ENCODE peak calls at places on chromosomes 16 and 17, in nine cellular contexts. E is IMR-90, M is stomach, F is A549, U is heart left ventricle, N is adrenal gland, K is HCT116, X is transverse colon, R is ovary. V is an unnamed sample.

GRCh38 chr16:53817812-53818211 is 113.9 kb downstream of the FTO start:
- DNase-seq in E (peak), M (no peak), F (no peak), U (no peak), N (no peak), K (no peak), X (no peak), R (no peak), V (no peak)

GRCh38 chr16:85550422-85551318 is 62.5 kb upstream of the GSE1 start:
- DNase-seq in E (no peak), M (no peak), F (no peak), U (peak), N (no peak), K (no peak), X (no peak), R (no peak), V (no peak)

GRCh38 chr17:78154903-78155811 is 9.0 kb downstream of the C17orf99 start:
- DNase-seq in E (no peak), M (no peak), F (no peak), U (no peak), N (no peak), K (no peak), X (peak), R (no peak), V (no peak)

GRCh38 chr17:49387374-49388289 is 25.6 kb upstream of the ZNF652 start:
- DNase-seq in E (no peak), M (no peak), F (no peak), U (no peak), N (no peak), K (no peak), X (no peak), R (no peak), V (no peak)

GRCh38 chr16:69927056-69927757 is 23.9 kb upstream of the CLEC18A start:
- DNase-seq in E (peak), M (no peak), F (no peak), U (peak), N (peak), K (no peak), X (no peak), R (peak), V (no peak)

GRCh38 chr16:84553873-84554399 is 49.5 kb upstream of the MEAK7 start:
- DNase-seq in E (no peak), M (no peak), F (no peak), U (no peak), N (no peak), K (no peak), X (no peak), R (no peak), V (no peak)

GRCh38 chr16:82855471-82855870 is 228.7 kb downstream of the CDH13 start:
- DNase-seq in E (no peak), M (no peak), F (no peak), U (no peak), N (no peak), K (no peak), X (no peak), R (no peak), V (no peak)

GRCh38 chr17:75773121-75773807 is 8.3 kb upstream of the GALK1 start:
- DNase-seq in E (no peak), M (no peak), F (no peak), U (no peak), N (no peak), K (no peak), X (peak), R (no peak), V (no peak)

GRCh38 chr17:3994221-3994576 is 30.0 kb upstream of the ATP2A3 start:
- DNase-seq in E (no peak), M (no peak), F (no peak), U (no peak), N (no peak), K (no peak), X (no peak), R (no peak), V (no peak)

GRCh38 chr16:74372953-74373846 is 2.9 kb upstream of the NPIPB15 start:
- DNase-seq in E (no peak), M (no peak), F (no peak), U (no peak), N (no peak), K (no peak), X (no peak), R (no peak), V (no peak)

GRCh38 chr16:30637952-30638351 is 12.8 kb upstream of the PRR14 start:
- DNase-seq in E (peak), M (no peak), F (peak), U (no peak), N (no peak), K (peak), X (no peak), R (no peak), V (no peak)

GRCh38 chr16:16101585-16101984 is 121.7 kb downstream of the ABCC6 start:
- DNase-seq in E (no peak), M (no peak), F (no peak), U (no peak), N (no peak), K (no peak), X (no peak), R (no peak), V (no peak)

GRCh38 chr16:3023415-3023668 is 400 bp downstream of the HCFC1R1 start:
- DNase-seq in E (peak), M (no peak), F (no peak), U (no peak), N (peak), K (peak), X (no peak), R (peak), V (no peak)

GRCh38 chr16:31471875-31472558 is at the start of gene TGFB1I1:
- DNase-seq in E (peak), M (no peak), F (peak), U (peak), N (peak), K (no peak), X (peak), R (peak), V (no peak)

GRCh38 chr16:2474877-2475412 is at the start of gene TBC1D24:
- DNase-seq in E (peak), M (peak), F (peak), U (peak), N (peak), K (peak), X (peak), R (peak), V (no peak)

GRCh38 chr17:68302066-68302564 is 10.8 kb downstream of the ARSG start:
- DNase-seq in E (peak), M (no peak), F (no peak), U (no peak), N (peak), K (no peak), X (no peak), R (peak), V (no peak)

GRCh38 chr17:40348136-40348504 is 16.4 kb downstream of the GJD3 start:
- DNase-seq in E (no peak), M (no peak), F (no peak), U (no peak), N (no peak), K (no peak), X (no peak), R (no peak), V (no peak)

GRCh38 chr17:55023626-55024025 is 55.1 kb downstream of the STXBP4 start:
- DNase-seq in E (peak), M (no peak), F (no peak), U (no peak), N (no peak), K (no peak), X (no peak), R (no peak), V (no peak)

GRCh38 chr16:56518435-56518834 is 1.4 kb downstream of the BBS2 start:
- DNase-seq in E (no peak), M (no peak), F (no peak), U (no peak), N (peak), K (no peak), X (no peak), R (no peak), V (no peak)

GRCh38 chr16:88922114-88922825 is 54.7 kb downstream of the CBFA2T3 start:
- DNase-seq in E (peak), M (peak), F (peak), U (peak), N (peak), K (no peak), X (peak), R (no peak), V (no peak)

GRCh38 chr16:76293980-76294690 is 16.9 kb downstream of the CNTNAP4 start:
- DNase-seq in E (no peak), M (no peak), F (no peak), U (no peak), N (no peak), K (no peak), X (no peak), R (no peak), V (no peak)

GRCh38 chr16:49355923-49356665 is 17.5 kb upstream of the C16orf78 start:
- DNase-seq in E (no peak), M (no peak), F (no peak), U (peak), N (no peak), K (no peak), X (no peak), R (no peak), V (no peak)

GRCh38 chr16:49396206-49396720 is 22.7 kb downstream of the C16orf78 start:
- DNase-seq in E (no peak), M (no peak), F (no peak), U (no peak), N (no peak), K (no peak), X (no peak), R (no peak), V (peak)

GRCh38 chr16:1631931-1632637 is 19.9 kb downstream of the CRAMP1 start:
- DNase-seq in E (no peak), M (peak), F (no peak), U (no peak), N (no peak), K (no peak), X (no peak), R (no peak), V (no peak)

GRCh38 chr17:81332949-81333570 is 38.0 kb upstream of the SLC38A10 start:
- DNase-seq in E (no peak), M (no peak), F (no peak), U (no peak), N (no peak), K (no peak), X (no peak), R (no peak), V (no peak)

GRCh38 chr17:65985571-65985970 is 206.4 kb downstream of the CEP112 start:
- DNase-seq in E (peak), M (no peak), F (no peak), U (no peak), N (no peak), K (no peak), X (no peak), R (no peak), V (no peak)

GRCh38 chr17:81282141-81282540 is 13.0 kb downstream of the SLC38A10 start:
- DNase-seq in E (no peak), M (no peak), F (no peak), U (peak), N (no peak), K (no peak), X (no peak), R (no peak), V (no peak)

GRCh38 chr17:49565948-49566491 is 9.7 kb upstream of the NXPH3 start:
- DNase-seq in E (no peak), M (peak), F (no peak), U (peak), N (peak), K (no peak), X (peak), R (peak), V (no peak)

GRCh38 chr16:53089434-53090270 is 34.9 kb downstream of the CHD9 start:
- DNase-seq in E (no peak), M (no peak), F (no peak), U (peak), N (no peak), K (no peak), X (no peak), R (no peak), V (no peak)

GRCh38 chr17:64262422-64263260 is at the start of gene TEX2:
- DNase-seq in E (no peak), M (peak), F (no peak), U (peak), N (peak), K (no peak), X (peak), R (peak), V (no peak)
- TF ChIP-seq POLR2A in E (peak), M (peak), F (peak), U (peak), N (peak), K (no peak), X (peak), R (peak), V (no peak)

GRCh38 chr17:4998027-4998665 is 396 bp downstream of the KIF1C start:
- DNase-seq in E (no peak), M (peak), F (peak), U (peak), N (peak), K (no peak), X (peak), R (peak), V (no peak)
- TF ChIP-seq POLR2A in E (no peak), M (no peak), F (peak), U (peak), N (peak), K (no peak), X (peak), R (peak), V (no peak)

GRCh38 chr16:28951410-28951943 is 740 bp downstream of the NFATC2IP start:
- DNase-seq in E (no peak), M (no peak), F (no peak), U (no peak), N (no peak), K (no peak), X (peak), R (no peak), V (no peak)
- TF ChIP-seq POLR2A in E (no peak), M (no peak), F (no peak), U (no peak), N (no peak), K (no peak), X (no peak), R (no peak), V (no peak)

GRCh38 chr17:17998934-17999333 is 26.3 kb downstream of the DRC3 start:
- DNase-seq in E (no peak), M (no peak), F (no peak), U (no peak), N (no peak), K (no peak), X (no peak), R (no peak), V (no peak)
- TF ChIP-seq POLR2A in E (no peak), M (no peak), F (no peak), U (no peak), N (no peak), K (no peak), X (no peak), R (no peak), V (no peak)

GRCh38 chr17:31573861-31574260 is 182.4 kb downstream of the RAB11FIP4 start:
- DNase-seq in E (no peak), M (no peak), F (no peak), U (no peak), N (no peak), K (no peak), X (no peak), R (no peak), V (no peak)

GRCh38 chr17:31572341-31572740 is 180.9 kb downstream of the RAB11FIP4 start:
- DNase-seq in E (no peak), M (no peak), F (no peak), U (no peak), N (no peak), K (no peak), X (no peak), R (no peak), V (no peak)

GRCh38 chr17:31573047-31573446 is 181.6 kb downstream of the RAB11FIP4 start:
- DNase-seq in E (no peak), M (no peak), F (no peak), U (no peak), N (no peak), K (no peak), X (no peak), R (no peak), V (no peak)

GRCh38 chr17:31574458-31574857 is 183.0 kb downstream of the RAB11FIP4 start:
- DNase-seq in E (no peak), M (no peak), F (no peak), U (no peak), N (no peak), K (no peak), X (no peak), R (no peak), V (no peak)

GRCh38 chr17:31575043-31575442 is 183.6 kb downstream of the RAB11FIP4 start:
- DNase-seq in E (no peak), M (no peak), F (no peak), U (no peak), N (no peak), K (no peak), X (no peak), R (no peak), V (no peak)
- TF ChIP-seq POLR2A in E (no peak), M (no peak), F (no peak), U (no peak), N (no peak), K (no peak), X (no peak), R (no peak), V (no peak)

GRCh38 chr16:72990003-72990521 is 57.9 kb downstream of the ZFHX3 start:
- DNase-seq in E (peak), M (peak), F (no peak), U (peak), N (peak), K (peak), X (peak), R (no peak), V (no peak)
- TF ChIP-seq POLR2A in E (no peak), M (no peak), F (no peak), U (no peak), N (peak), K (no peak), X (no peak), R (no peak), V (no peak)

GRCh38 chr17:1649116-1649843 is 386 bp downstream of the RILP start:
- DNase-seq in E (peak), M (peak), F (peak), U (peak), N (peak), K (peak), X (peak), R (peak), V (no peak)
- TF ChIP-seq POLR2A in E (peak), M (peak), F (peak), U (peak), N (peak), K (no peak), X (peak), R (peak), V (no peak)

GRCh38 chr16:87856796-87857228 is 12.5 kb downstream of the SLC7A5 start:
- DNase-seq in E (no peak), M (no peak), F (peak), U (no peak), N (peak), K (no peak), X (no peak), R (no peak), V (no peak)

GRCh38 chr16:87854053-87854906 is 15.0 kb downstream of the SLC7A5 start:
- DNase-seq in E (no peak), M (no peak), F (peak), U (no peak), N (no peak), K (no peak), X (peak), R (no peak), V (no peak)

GRCh38 chr16:87853411-87854052 is 15.8 kb downstream of the SLC7A5 start:
- DNase-seq in E (peak), M (peak), F (peak), U (peak), N (peak), K (peak), X (peak), R (peak), V (peak)

GRCh38 chr16:87854907-87855683 is 14.2 kb downstream of the SLC7A5 start:
- DNase-seq in E (no peak), M (no peak), F (peak), U (no peak), N (no peak), K (no peak), X (no peak), R (no peak), V (no peak)

GRCh38 chr16:87855852-87856715 is 13.2 kb downstream of the SLC7A5 start:
- DNase-seq in E (peak), M (peak), F (peak), U (peak), N (peak), K (no peak), X (peak), R (no peak), V (no peak)
- TF ChIP-seq POLR2A in E (no peak), M (no peak), F (no peak), U (no peak), N (no peak), K (no peak), X (no peak), R (no peak), V (no peak)